ENCODE peak calls at places on chromosomes 16 and 17, in six cellular contexts. C is CD8-positive, alpha-beta T cell; K is astrocyte of the spinal cord; Q is AG04450; A is BE2C; I is suprapubic skin. G is an unnamed sample.

GRCh38 chr17:32484041-32484461 is 2.7 kb upstream of the CDK5R1 start:
- DNase-seq in A (no peak), Q (no peak), C (no peak), I (no peak), K (no peak), G (no peak)

GRCh38 chr16:67880584-67880983 is 4.1 kb upstream of the NRN1L start:
- DNase-seq in C (no peak), Q (no peak), A (no peak), I (no peak), K (no peak), G (no peak)

GRCh38 chr17:40553694-40554534 is 11.4 kb downstream of the CCR7 start:
- DNase-seq in C (no peak), A (no peak), K (peak), Q (no peak), I (peak), G (no peak)

GRCh38 chr16:47036201-47036600 is 62.7 kb upstream of the DNAJA2 start:
- DNase-seq in K (no peak), A (no peak), Q (no peak), C (no peak), I (no peak), G (no peak)

GRCh38 chr16:66606000-66606751 is 1.7 kb downstream of the CMTM3 start:
- DNase-seq in K (no peak), C (no peak), A (no peak), Q (no peak), I (no peak), G (no peak)

GRCh38 chr16:23835390-23836077 is at the start of gene PRKCB:
- DNase-seq in A (peak), Q (no peak), C (peak), K (peak), I (peak), G (peak)

GRCh38 chr17:7352910-7353635 is 1.1 kb downstream of the KCTD11 start:
- DNase-seq in A (no peak), Q (no peak), I (peak), K (no peak), C (no peak), G (no peak)

GRCh38 chr16:11738742-11739544 is 3.7 kb downstream of the TXNDC11 start:
- DNase-seq in A (no peak), Q (no peak), K (no peak), I (no peak), C (no peak), G (no peak)

GRCh38 chr16:2970563-2970962 is 1.4 kb downstream of the PAQR4 start:
- DNase-seq in Q (no peak), C (no peak), A (no peak), K (no peak), I (no peak), G (no peak)

GRCh38 chr17:40497704-40498103 is 3.7 kb downstream of the TNS4 start:
- DNase-seq in A (no peak), I (no peak), K (no peak), C (no peak), Q (no peak), G (no peak)

GRCh38 chr16:88430524-88431446 is 22.3 kb upstream of the ZFPM1 start:
- DNase-seq in I (no peak), C (peak), A (no peak), Q (no peak), K (peak), G (no peak)

GRCh38 chr17:65627892-65628622 is 66.6 kb upstream of the AXIN2 start:
- DNase-seq in Q (peak), C (no peak), I (no peak), K (peak), A (no peak), G (peak)

GRCh38 chr16:20002936-20003335 is 70.8 kb downstream of the GPR139 start:
- DNase-seq in Q (no peak), C (no peak), K (no peak), I (no peak), A (no peak), G (no peak)

GRCh38 chr17:44903012-44903685 is 3.9 kb upstream of the EFTUD2 start:
- DNase-seq in C (no peak), A (no peak), K (no peak), I (peak), Q (no peak), G (no peak)

GRCh38 chr17:77475012-77475976 is 334.5 kb downstream of the SEC14L1 start:
- DNase-seq in Q (peak), A (no peak), C (peak), K (peak), I (no peak), G (no peak)

DNA sequence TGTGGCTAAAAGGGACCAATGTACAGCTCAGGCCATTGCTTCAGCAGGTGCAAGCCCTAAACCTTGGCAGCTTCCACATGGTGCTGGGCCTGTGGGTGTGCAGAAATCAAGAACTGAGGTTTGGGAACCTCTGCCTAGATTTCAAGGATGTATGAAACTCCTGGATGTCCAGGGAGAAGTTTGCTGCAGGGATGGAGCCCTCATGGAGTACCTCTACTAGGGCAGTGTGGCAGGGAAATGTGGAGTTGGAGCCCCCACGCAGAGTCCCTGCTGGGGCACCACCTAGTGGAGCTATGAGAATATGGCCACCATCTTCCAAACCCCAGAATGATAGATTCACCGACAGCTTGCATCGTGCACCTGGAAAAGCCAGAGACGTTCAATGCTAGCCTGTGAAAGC is 13.0 kb downstream of the EFCAB5 start:
- DNase-seq in K (no peak), A (peak), I (no peak), Q (no peak), C (no peak), G (no peak)
- TF ChIP-seq CTCF in K (peak), A (peak), I (no peak), Q (no peak), C (no peak), G (no peak)

GRCh38 chr16:51337662-51338061 is 186.6 kb upstream of the SALL1 start:
- DNase-seq in C (no peak), Q (no peak), K (no peak), I (no peak), A (no peak), G (no peak)
- TF ChIP-seq CTCF in C (no peak), Q (no peak), K (peak), I (no peak), A (no peak), G (no peak)

GRCh38 chr17:48550313-48551205 is 5.7 kb upstream of the HOXB2 start:
- DNase-seq in I (no peak), K (peak), Q (no peak), A (no peak), C (no peak), G (peak)
- TF ChIP-seq CTCF in I (no peak), K (peak), Q (peak), A (peak), C (no peak), G (peak)

DNA sequence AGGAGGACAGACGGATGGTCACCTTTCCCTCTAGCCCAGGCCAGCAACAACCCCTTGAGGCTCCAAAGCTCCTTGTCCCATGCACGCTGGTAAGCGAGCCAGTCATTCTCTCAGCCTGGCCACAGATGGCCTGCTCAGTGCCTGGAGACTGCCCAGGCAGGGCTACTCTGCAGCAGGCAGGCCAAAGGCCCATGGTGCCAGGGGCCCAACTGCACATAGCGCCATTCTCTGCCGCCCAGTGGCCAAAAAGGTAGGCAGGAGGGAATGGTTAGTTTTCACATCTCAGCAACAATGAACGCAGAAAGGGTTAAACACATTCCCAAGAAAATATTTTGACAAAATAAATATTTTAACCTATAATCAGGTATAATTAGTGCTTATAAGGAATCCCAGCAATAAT is 7.7 kb upstream of the SREBF1 start:
- DNase-seq in Q (no peak), C (no peak), A (no peak), K (no peak), I (no peak), G (no peak)
- TF ChIP-seq CTCF in Q (no peak), C (no peak), A (no peak), K (no peak), I (no peak), G (no peak)